ENCODE peak calls at places on chromosomes 1 and 21, in seven cellular contexts. W is frontal cortex, R is epithelial cell of proximal tubule, X is choroid plexus epithelial cell, N is GM20000, O is neural crest cell, S is substantia nigra. B is an unnamed sample.

GRCh38 chr1:151919246-151919645 is 9.9 kb upstream of the THEM4 start:
- DNase-seq in R (no peak), X (no peak), N (no peak), S (no peak), W (no peak), O (no peak), B (no peak)

GRCh38 chr1:244237445-244237844 is 186.4 kb downstream of the ZBTB18 start:
- DNase-seq in S (no peak), N (no peak), O (no peak), W (no peak), R (no peak), X (no peak), B (peak)

GRCh38 chr1:43540653-43541071 is 10.0 kb downstream of the PTPRF start:
- DNase-seq in N (no peak), S (no peak), X (no peak), O (no peak), W (no peak), R (no peak), B (no peak)

GRCh38 chr1:111723091-111723806 is 15.9 kb downstream of the INKA2 start:
- DNase-seq in W (no peak), N (no peak), X (no peak), S (no peak), R (no peak), O (no peak), B (no peak)

GRCh38 chr21:42753804-42754203 is 100.4 kb downstream of the PDE9A start:
- DNase-seq in X (no peak), S (no peak), R (no peak), N (no peak), O (no peak), W (no peak), B (no peak)

GRCh38 chr1:149945206-149945605 is 8.5 kb upstream of the MTMR11 start:
- DNase-seq in W (no peak), R (no peak), N (no peak), X (no peak), S (no peak), O (no peak), B (no peak)

GRCh38 chr1:199573047-199573446 is 454.5 kb upstream of the NR5A2 start:
- DNase-seq in O (no peak), N (no peak), S (no peak), R (no peak), W (no peak), X (no peak), B (peak)

GRCh38 chr1:227792216-227793078 is 23.0 kb upstream of the PRSS38 start:
- DNase-seq in X (no peak), R (no peak), S (no peak), O (no peak), W (peak), N (no peak), B (no peak)

GRCh38 chr1:1137256-1138045 is 21.6 kb upstream of the C1orf159 start:
- DNase-seq in N (peak), S (no peak), X (no peak), R (no peak), W (no peak), O (no peak), B (no peak)

GRCh38 chr1:183516725-183517124 is 44.4 kb downstream of the SMG7 start:
- DNase-seq in N (no peak), O (no peak), X (no peak), S (no peak), R (no peak), W (no peak), B (no peak)

GRCh38 chr21:36237441-36237840 is 80.8 kb downstream of the DOP1B start:
- DNase-seq in N (no peak), X (no peak), O (no peak), S (no peak), R (no peak), W (no peak), B (no peak)

GRCh38 chr1:234856719-234857310 is 246.8 kb upstream of the IRF2BP2 start:
- DNase-seq in O (no peak), N (no peak), W (no peak), R (no peak), S (no peak), X (no peak), B (no peak)

GRCh38 chr21:37565530-37566223 is 199.1 kb downstream of the DYRK1A start:
- DNase-seq in W (no peak), S (no peak), X (peak), N (no peak), O (no peak), R (no peak), B (peak)

GRCh38 chr1:88061106-88061829 is 622.8 kb upstream of the PKN2 start:
- DNase-seq in W (peak), N (peak), O (peak), X (peak), S (no peak), R (peak), B (peak)

GRCh38 chr1:1604374-1605033 is 4.6 kb upstream of the FNDC10 start:
- DNase-seq in W (no peak), O (no peak), X (no peak), N (no peak), R (no peak), S (no peak), B (no peak)

GRCh38 chr1:167273027-167273800 is 52.5 kb downstream of the POU2F1 start:
- DNase-seq in N (no peak), R (no peak), X (peak), S (no peak), W (no peak), O (no peak), B (peak)

GRCh38 chr1:116434849-116435248 is 61.8 kb downstream of the ATP1A1 start:
- DNase-seq in W (no peak), N (no peak), O (no peak), S (no peak), X (no peak), R (no peak), B (no peak)

GRCh38 chr1:26784023-26784871 is 3.5 kb upstream of the PIGV start:
- DNase-seq in X (peak), W (peak), S (no peak), R (no peak), N (no peak), O (no peak), B (peak)

GRCh38 chr1:226975909-226976670 is 36.0 kb downstream of the COQ8A start:
- DNase-seq in R (no peak), W (no peak), O (no peak), X (no peak), N (no peak), S (no peak), B (no peak)

GRCh38 chr1:151282883-151283725 is 1.0 kb downstream of the ZNF687 start:
- DNase-seq in N (peak), R (no peak), W (no peak), S (no peak), X (no peak), O (no peak), B (peak)

GRCh38 chr1:246798606-246799496 is 74.6 kb downstream of the SCCPDH start:
- DNase-seq in R (no peak), S (no peak), O (no peak), N (no peak), X (no peak), W (no peak), B (no peak)

GRCh38 chr1:100340494-100340893 is 11.8 kb upstream of the CDC14A start:
- DNase-seq in X (no peak), S (no peak), W (no peak), N (no peak), O (no peak), R (no peak), B (no peak)

GRCh38 chr1:58108783-58109182 is 437.7 kb downstream of the OMA1 start:
- DNase-seq in N (no peak), W (no peak), O (no peak), X (no peak), S (no peak), R (no peak), B (no peak)

GRCh38 chr1:36122463-36123025 is 2.5 kb downstream of the COL8A2 start:
- DNase-seq in X (no peak), O (no peak), N (no peak), R (no peak), W (no peak), S (no peak), B (no peak)

GRCh38 chr1:226349801-226350503 is 41.0 kb upstream of the LIN9 start:
- DNase-seq in W (no peak), S (no peak), O (no peak), N (peak), X (peak), R (no peak), B (no peak)

GRCh38 chr1:33094971-33095604 is 14.1 kb downstream of the AZIN2 start:
- DNase-seq in X (peak), O (peak), S (no peak), W (no peak), N (no peak), R (no peak), B (peak)

GRCh38 chr1:156677616-156678596 is 699 bp upstream of the NES start:
- DNase-seq in S (peak), N (peak), W (peak), X (peak), R (no peak), O (peak), B (peak)

GRCh38 chr1:48422009-48422408 is 50.0 kb downstream of the SPATA6 start:
- DNase-seq in O (no peak), S (no peak), X (no peak), R (no peak), N (no peak), W (no peak), B (no peak)

GRCh38 chr1:39081266-39082139 is 55.4 kb downstream of the NDUFS5 start:
- DNase-seq in X (no peak), O (peak), N (peak), S (no peak), R (no peak), W (peak), B (peak)

GRCh38 chr1:30334767-30335166 is 388.6 kb downstream of the MATN1 start:
- DNase-seq in O (no peak), W (no peak), X (no peak), S (no peak), N (no peak), R (no peak), B (no peak)